ENCODE peak calls at places on chromosomes 3 and 15, in seven cellular contexts. D is DMS53; T is iris pigment epithelial cell; J is SW480; R is GF-D8; Z is stimulated activated CD4-positive, alpha-beta T cell treated with anti-CD3 and anti-CD28 coated beads, Interleukin-12 subunit alpha, Interleukin-12 subunit beta, amount 100 ng/mL, for 4 hours; L is activated CD4-positive, alpha-beta T cell treated with anti-CD3 and anti-CD28 coated beads, Interleukin-2, amount 10 ng/mL, durations not matched to agents 7 days and 5 days. F is an unnamed sample.

GRCh38 chr3:190048831-190049541 is 71.7 kb downstream of the P3H2 start:
- DNase-seq in D (no peak), T (peak; percentile 87), J (no peak), R (no peak), Z (no peak), L (no peak), F (no peak)

GRCh38 chr3:100023595-100023994 is 90.7 kb downstream of the FILIP1L start:
- DNase-seq in D (peak; percentile 38), T (no peak), J (no peak), R (no peak), Z (no peak), L (no peak), F (no peak)

GRCh38 chr3:43497905-43498365 is 123.9 kb downstream of the ANO10 start:
- DNase-seq in D (no peak), T (peak; percentile 50), J (peak; percentile 68), R (no peak), Z (no peak), L (no peak), F (no peak)

GRCh38 chr3:53225651-53226050 is 30.2 kb downstream of the TKT start:
- DNase-seq in D (no peak), T (no peak), J (no peak), R (no peak), Z (no peak), L (no peak), F (no peak)

GRCh38 chr3:109059289-109059688 is 58.6 kb downstream of the MORC1 start:
- DNase-seq in D (no peak), T (no peak), J (no peak), R (no peak), Z (no peak), L (no peak), F (no peak)

GRCh38 chr3:43435706-43436105 is 149.4 kb downstream of the SNRK start:
- DNase-seq in D (no peak), T (no peak), J (no peak), R (no peak), Z (no peak), L (no peak), F (no peak)

GRCh38 chr3:52184690-52185089 is 13.3 kb upstream of the ALAS1 start:
- DNase-seq in D (no peak), T (no peak), J (no peak), R (no peak), Z (no peak), L (no peak), F (no peak)

GRCh38 chr3:78257956-78258530 is 1218.1 kb downstream of the ROBO2 start:
- DNase-seq in D (no peak), T (no peak), J (no peak), R (no peak), Z (no peak), L (no peak), F (no peak)

GRCh38 chr15:51200791-51201190 is 106.1 kb upstream of the TNFAIP8L3 start:
- DNase-seq in D (no peak), T (no peak), J (no peak), R (no peak), Z (no peak), L (no peak), F (no peak)

GRCh38 chr3:126550488-126551051 is 8.2 kb downstream of the C3orf22 start:
- DNase-seq in D (no peak), T (no peak), J (no peak), R (no peak), Z (no peak), L (no peak), F (no peak)

GRCh38 chr15:76163429-76164020 is 103.7 kb downstream of the TMEM266 start:
- DNase-seq in D (no peak), T (peak; percentile 89), J (no peak), R (no peak), Z (no peak), L (no peak), F (peak; percentile 43)

GRCh38 chr3:190404715-190405114 is 16.8 kb downstream of the CLDN16 start:
- DNase-seq in D (no peak), T (no peak), J (no peak), R (no peak), Z (no peak), L (no peak), F (no peak)

GRCh38 chr15:71559098-71559497 is 251.3 kb upstream of the NR2E3 start:
- DNase-seq in D (no peak), T (peak; percentile 95), J (peak; percentile 70), R (no peak), Z (no peak), L (no peak), F (no peak)

GRCh38 chr3:94114667-94115066 is 51.8 kb downstream of the NSUN3 start:
- DNase-seq in D (no peak), T (no peak), J (no peak), R (no peak), Z (no peak), L (no peak), F (no peak)

GRCh38 chr3:76415384-76415783 is 624.5 kb upstream of the ROBO2 start:
- DNase-seq in D (no peak), T (no peak), J (no peak), R (no peak), Z (no peak), L (no peak), F (no peak)

GRCh38 chr3:14685204-14685603 is 10.3 kb downstream of the C3orf20 start:
- DNase-seq in D (no peak), T (no peak), J (no peak), R (peak; percentile 14), Z (no peak), L (no peak), F (no peak)

GRCh38 chr3:46998121-46998851 is 18.8 kb downstream of the NBEAL2 start:
- DNase-seq in D (peak; percentile 63), T (peak; percentile 50), J (peak; percentile 54), R (no peak), Z (peak; percentile 73), L (peak; percentile 74), F (peak; percentile 47)

GRCh38 chr15:90043611-90044010 is 42.5 kb downstream of the ZNF710 start:
- DNase-seq in D (no peak), T (no peak), J (no peak), R (no peak), Z (no peak), L (no peak), F (no peak)

GRCh38 chr3:160482796-160483195 is 33.2 kb upstream of the TRIM59 start:
- DNase-seq in D (no peak), T (no peak), J (no peak), R (no peak), Z (no peak), L (no peak), F (no peak)

GRCh38 chr3:139301183-139301582 is 42.6 kb upstream of the MRPS22 start:
- DNase-seq in D (no peak), T (peak; percentile 55), J (peak; percentile 79), R (no peak), Z (no peak), L (no peak), F (peak; percentile 29)

GRCh38 chr15:45354711-45355110 is 23.6 kb downstream of the GATM start:
- DNase-seq in D (no peak), T (no peak), J (no peak), R (no peak), Z (no peak), L (no peak), F (no peak)

GRCh38 chr3:114442251-114442650 is 148.4 kb downstream of the TIGIT start:
- DNase-seq in D (no peak), T (peak; percentile 73), J (peak; percentile 11), R (no peak), Z (no peak), L (no peak), F (no peak)

GRCh38 chr3:109109574-109109973 is 8.4 kb downstream of the MORC1 start:
- DNase-seq in D (no peak), T (no peak), J (no peak), R (no peak), Z (no peak), L (no peak), F (no peak)

GRCh38 chr3:9035473-9035872 is 72.2 kb upstream of the RAD18 start:
- DNase-seq in D (no peak), T (no peak), J (no peak), R (no peak), Z (no peak), L (no peak), F (no peak)

GRCh38 chr15:42151736-42152135 is 4.7 kb downstream of the PLA2G4F start:
- DNase-seq in D (no peak), T (peak; percentile 34), J (no peak), R (no peak), Z (no peak), L (no peak), F (no peak)

GRCh38 chr15:66961407-66961884 is 104.0 kb upstream of the SMAD3 start:
- DNase-seq in D (peak; percentile 23), T (no peak), J (peak; percentile 35), R (no peak), Z (no peak), L (no peak), F (no peak)

GRCh38 chr3:191775451-191776233 is 314.7 kb downstream of the PYDC2 start:
- DNase-seq in D (no peak), T (peak; percentile 38), J (no peak), R (no peak), Z (no peak), L (no peak), F (no peak)

GRCh38 chr3:10074666-10075065 is 33.4 kb downstream of the FANCD2OS start:
- DNase-seq in D (no peak), T (peak; percentile 9), J (no peak), R (no peak), Z (no peak), L (no peak), F (no peak)

GRCh38 chr3:3798641-3799113 is 554 bp upstream of the LRRN1 start:
- DNase-seq in D (peak; percentile 23), T (peak; percentile 3), J (peak; percentile 14), R (no peak), Z (no peak), L (peak; percentile 39), F (no peak)

GRCh38 chr15:28969511-28970085 is 83.8 kb downstream of the APBA2 start:
- DNase-seq in D (no peak), T (no peak), J (no peak), R (no peak), Z (no peak), L (no peak), F (no peak)

GRCh38 chr3:188584958-188585689 is 431.2 kb downstream of the LPP start:
- DNase-seq in D (no peak), T (peak; percentile 50), J (no peak), R (no peak), Z (no peak), L (no peak), F (no peak)

F was measured in HepG2.